ENCODE peak calls at places on chromosomes 2 and 18, in nine cellular contexts. L, S, M, D, R, P, N, J and G are unnamed samples.
A peak's percentile ranks its signal among the peaks of the same experiment; 100 is the strongest.

GRCh38 chr2:85578243-85579180 is 1.1 kb downstream of the VAMP8 start:
- DNase-seq in P (no peak), R (no peak), N (peak; percentile 56), J (peak; percentile 64), S (peak; percentile 66), D (no peak), L (peak; percentile 48), M (peak; percentile 63), G (peak; percentile 34)

GRCh38 chr2:197803033-197803444 is 1.4 kb upstream of the PLCL1 start:
- DNase-seq in L (peak; percentile 43), J (no peak), S (no peak), N (no peak), D (no peak), M (no peak), R (peak; percentile 41), P (peak; percentile 63), G (peak; percentile 43)

GRCh38 chr2:170022692-170023091 is 155.3 kb upstream of the MYO3B start:
- DNase-seq in L (no peak), M (no peak), D (no peak), R (peak; percentile 51), N (no peak), S (no peak), P (peak; percentile 68), J (no peak), G (no peak)

GRCh38 chr2:119697290-119698013 is 18.5 kb downstream of the TMEM177 start:
- DNase-seq in N (no peak), L (no peak), S (no peak), M (no peak), R (no peak), P (no peak), D (no peak), J (no peak), G (no peak)

GRCh38 chr2:155840661-155841060 is 491.9 kb downstream of the NR4A2 start:
- DNase-seq in J (no peak), N (no peak), P (no peak), R (no peak), S (no peak), M (no peak), L (no peak), D (no peak), G (no peak)

GRCh38 chr2:229835601-229836283 is 86.1 kb downstream of the TRIP12 start:
- DNase-seq in J (no peak), N (no peak), M (no peak), S (no peak), R (peak; percentile 36), D (no peak), P (peak; percentile 32), L (no peak), G (peak; percentile 6)

GRCh38 chr2:20608666-20609348 is 42.1 kb downstream of the HS1BP3 start:
- DNase-seq in D (no peak), J (no peak), N (peak; percentile 14), R (peak; percentile 41), M (no peak), L (no peak), S (no peak), P (peak; percentile 54), G (no peak)

GRCh38 chr2:112762276-112762675 is 2.1 kb downstream of the CKAP2L start:
- DNase-seq in N (no peak), R (no peak), L (no peak), P (no peak), S (no peak), D (no peak), M (no peak), J (no peak), G (no peak)

GRCh38 chr2:134408386-134408785 is 154.5 kb downstream of the MGAT5 start:
- DNase-seq in D (no peak), N (no peak), M (no peak), P (peak; percentile 35), L (no peak), J (no peak), R (peak; percentile 52), S (no peak), G (no peak)

GRCh38 chr18:59426855-59427254 is 67.8 kb upstream of the LMAN1 start:
- DNase-seq in M (no peak), N (no peak), L (no peak), P (no peak), J (no peak), D (no peak), R (no peak), S (no peak), G (no peak)

GRCh38 chr2:2507471-2507997 is 176.5 kb upstream of the MYT1L start:
- DNase-seq in S (no peak), M (no peak), P (no peak), L (no peak), J (no peak), D (no peak), R (no peak), N (no peak), G (no peak)

GRCh38 chr2:110216803-110217202 is 4.5 kb upstream of the MTLN start:
- DNase-seq in S (no peak), R (peak; percentile 18), D (no peak), P (no peak), L (no peak), J (no peak), N (no peak), M (no peak), G (no peak)

GRCh38 chr2:105796791-105797190 is 52.1 kb downstream of the NCK2 start:
- DNase-seq in J (no peak), P (no peak), L (no peak), N (no peak), R (no peak), D (no peak), M (no peak), S (no peak), G (no peak)

GRCh38 chr2:233486778-233487552 is 79.6 kb downstream of the USP40 start:
- DNase-seq in N (no peak), J (no peak), S (no peak), P (peak; percentile 94), D (no peak), L (no peak), M (no peak), R (peak; percentile 97), G (no peak)

GRCh38 chr2:127146820-127147502 is 40.0 kb upstream of the BIN1 start:
- DNase-seq in J (peak; percentile 66), N (no peak), R (peak; percentile 49), M (no peak), P (no peak), L (no peak), D (no peak), S (no peak), G (no peak)

GRCh38 chr18:59631583-59632181 is 65.5 kb downstream of the CCBE1 start:
- DNase-seq in R (peak; percentile 31), J (no peak), P (peak; percentile 59), N (no peak), M (no peak), S (no peak), D (no peak), L (no peak), G (peak; percentile 10)

GRCh38 chr2:21280793-21281192 is 157.0 kb downstream of the TDRD15 start:
- DNase-seq in D (no peak), L (no peak), J (no peak), S (no peak), R (no peak), P (no peak), M (no peak), N (no peak), G (no peak)

GRCh38 chr2:51734115-51734514 is 702.2 kb upstream of the NRXN1 start:
- DNase-seq in S (no peak), P (no peak), M (no peak), N (no peak), L (no peak), R (peak; percentile 13), J (no peak), D (no peak), G (no peak)

GRCh38 chr18:22098563-22098989 is 70.8 kb upstream of the GATA6 start:
- DNase-seq in J (no peak), D (no peak), M (no peak), R (peak; percentile 36), N (no peak), S (no peak), L (no peak), P (no peak), G (peak; percentile 26)
- H3K27ac ChIP-seq in J (no peak overlapping the region), D (no peak overlapping the region), M (no peak overlapping the region), R (no peak overlapping the region), N (no peak overlapping the region), S (no peak overlapping the region), L (no peak overlapping the region), P (no peak overlapping the region), G (no peak overlapping the region)

DNA sequence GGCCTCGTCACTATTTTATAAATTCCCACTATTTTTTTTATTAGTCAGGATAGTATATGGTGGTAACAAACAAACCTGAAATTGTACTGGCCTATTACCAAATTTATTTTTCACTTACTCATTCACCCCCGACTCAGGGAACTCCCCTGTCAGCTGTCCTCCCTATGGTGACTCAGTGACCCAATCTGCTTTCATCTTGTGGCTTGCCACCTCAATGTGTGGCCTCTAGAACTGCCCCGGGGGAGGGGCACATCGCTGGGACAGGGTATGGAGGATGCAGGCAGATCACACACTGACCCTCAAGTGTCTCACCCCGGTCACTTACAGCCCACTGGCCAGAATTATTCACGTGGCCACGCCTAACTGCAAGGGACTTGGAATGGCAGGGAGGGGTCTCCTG is 71.6 kb downstream of the ACTR2 start:
- DNase-seq in D (no peak), S (no peak), R (peak; percentile 63), N (no peak), J (no peak), M (no peak), P (peak; percentile 95), L (no peak), G (no peak)
- H3K4me1 ChIP-seq in D (peaks cover 34% of the 10 kb centered on the region), S (peaks cover 8% of the 10 kb centered on the region), R (peaks cover 31% of the 10 kb centered on the region), N (peaks cover 48% of the 10 kb centered on the region), J (peaks cover 29% of the 10 kb centered on the region), M (peaks cover 22% of the 10 kb centered on the region), P (peaks cover 39% of the 10 kb centered on the region), L (peaks cover 35% of the 10 kb centered on the region), G (no peaks in the 10 kb centered on the region)

GRCh38 chr2:189439342-189439741 is 1.9 kb upstream of the WDR75 start:
- DNase-seq in R (no peak), J (no peak), L (no peak), N (no peak), P (peak; percentile 11), S (no peak), M (no peak), D (no peak), G (no peak)
- H3K4me3 ChIP-seq in R (no peak overlapping the region), J (no peak overlapping the region), L (no peak overlapping the region), N (no peak overlapping the region), P (no peak overlapping the region), S (no peak overlapping the region), M (no peak overlapping the region), D (no peak overlapping the region), G (no peak overlapping the region)

GRCh38 chr2:45674035-45674791 is 22.7 kb downstream of the PRKCE start:
- DNase-seq in L (no peak), D (no peak), J (no peak), R (peak; percentile 35), M (no peak), N (no peak), P (peak; percentile 16), S (no peak), G (no peak)
- H3K27ac ChIP-seq in L (peak overlapping the region; percentile 19), D (no peak overlapping the region), J (no peak overlapping the region), R (no peak overlapping the region), M (peak overlapping the region; percentile 75), N (no peak overlapping the region), P (peak overlapping the region; percentile 88), S (no peak overlapping the region), G (peak overlapping the region; percentile 76)

DNA sequence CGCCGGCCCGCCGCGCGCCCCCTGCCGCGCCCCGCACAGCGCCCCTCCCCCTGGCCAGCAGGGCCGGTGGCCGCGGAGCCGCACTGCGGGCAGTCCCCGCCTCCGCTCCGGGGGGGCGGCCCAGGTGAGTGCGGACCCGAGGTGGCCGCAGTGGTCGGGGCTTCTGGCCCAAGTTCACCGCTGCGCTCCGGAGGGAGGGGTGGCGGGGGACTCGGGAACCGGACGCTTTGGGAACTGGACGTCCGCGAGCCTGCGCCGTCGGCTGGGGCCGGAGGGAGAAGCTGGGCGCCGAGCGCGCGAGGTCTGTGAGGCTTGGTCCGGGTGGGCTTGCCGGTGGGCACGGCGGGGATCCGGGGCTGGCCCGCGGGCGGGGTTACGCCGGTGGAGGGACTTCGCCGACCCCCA is 587 bp upstream of the LDLRAD4 start:
- DNase-seq in J (no peak), S (peak; percentile 53), P (no peak), D (no peak), L (peak; percentile 43), N (peak; percentile 57), R (peak; percentile 21), M (no peak), G (peak; percentile 14)
- H3K4me1 ChIP-seq in J (peaks cover 53% of the 10 kb centered on the region), S (peaks cover 16% of the 10 kb centered on the region), P (no peaks in the 10 kb centered on the region), D (peaks cover 30% of the 10 kb centered on the region), L (peaks cover 46% of the 10 kb centered on the region), N (peaks cover 65% of the 10 kb centered on the region), R (no peaks in the 10 kb centered on the region), M (peaks cover 34% of the 10 kb centered on the region), G (peaks cover 3% of the 10 kb centered on the region)